ENCODE peak calls at places on chromosomes 3 and 15, in five cellular contexts. Q, G, K, V and U are unnamed samples.

GRCh38 chr3:129119365-129120100 is 2.1 kb downstream of the RAB43 start:
- DNase-seq in G (no peak), V (no peak), Q (no peak), K (no peak), U (no peak)

GRCh38 chr3:157445897-157446296 is 9.2 kb downstream of the PTX3 start:
- DNase-seq in K (peak), G (no peak), V (no peak), Q (no peak), U (no peak)

GRCh38 chr15:77818484-77819270 is 186.0 kb upstream of the LINGO1 start:
- DNase-seq in Q (no peak), K (no peak), G (no peak), V (no peak), U (no peak)

GRCh38 chr15:52378746-52379394 is 83.3 kb upstream of the MYO5C start:
- DNase-seq in V (no peak), G (no peak), Q (no peak), K (no peak), U (no peak)

GRCh38 chr15:72077950-72078349 is 40.0 kb downstream of the MYO9A start:
- DNase-seq in Q (no peak), V (no peak), K (no peak), G (no peak), U (no peak)

GRCh38 chr3:17140670-17141505 is 256.1 kb downstream of the PLCL2 start:
- DNase-seq in G (no peak), Q (no peak), V (no peak), K (no peak), U (no peak)

GRCh38 chr3:110562621-110563020 is 509.0 kb upstream of the NECTIN3 start:
- DNase-seq in G (no peak), Q (no peak), V (no peak), K (no peak), U (no peak)

GRCh38 chr3:130480736-130481135 is 36.2 kb upstream of the COL6A6 start:
- DNase-seq in G (no peak), K (peak), V (no peak), Q (no peak), U (no peak)

GRCh38 chr15:101000271-101000681 is 81.1 kb downstream of the LRRK1 start:
- DNase-seq in V (no peak), K (no peak), G (no peak), Q (no peak), U (no peak)

GRCh38 chr3:41652931-41653330 is 309.0 kb downstream of the ULK4 start:
- DNase-seq in G (no peak), V (no peak), Q (no peak), K (no peak), U (no peak)

GRCh38 chr3:15638193-15638890 is 36.8 kb downstream of the BTD start:
- DNase-seq in G (no peak), V (no peak), K (no peak), Q (no peak), U (no peak)

GRCh38 chr3:156860873-156861272 is 34.7 kb downstream of the LEKR1 start:
- DNase-seq in V (no peak), K (no peak), G (no peak), Q (no peak), U (no peak)

GRCh38 chr3:197183582-197183981 is 114.8 kb downstream of the DLG1 start:
- DNase-seq in V (no peak), Q (no peak), G (peak), K (no peak), U (no peak)

GRCh38 chr3:107392549-107393165 is 15.4 kb downstream of the CCDC54 start:
- DNase-seq in G (no peak), Q (no peak), V (no peak), K (no peak), U (no peak)

GRCh38 chr3:119062892-119063291 is 28.2 kb upstream of the IGSF11 start:
- DNase-seq in Q (no peak), G (no peak), K (no peak), V (no peak), U (no peak)

GRCh38 chr3:129317014-129317771 is 38.5 kb downstream of the HMCES start:
- DNase-seq in K (no peak), G (no peak), Q (no peak), V (no peak), U (no peak)

GRCh38 chr3:63230146-63230545 is 48.0 kb upstream of the SYNPR start:
- DNase-seq in Q (no peak), V (no peak), K (no peak), G (no peak), U (no peak)

GRCh38 chr3:24058940-24059705 is 114.0 kb downstream of the NR1D2 start:
- DNase-seq in Q (no peak), G (no peak), K (no peak), V (no peak), U (no peak)

GRCh38 chr3:114827495-114827894 is 319.6 kb downstream of the ZBTB20 start:
- DNase-seq in Q (no peak), V (peak), K (peak), G (peak), U (peak)

GRCh38 chr3:189121088-189121487 is 50.7 kb upstream of the TPRG1 start:
- DNase-seq in K (peak), Q (no peak), G (no peak), V (peak), U (no peak)

GRCh38 chr15:29805043-29805707 is 17.1 kb downstream of the TJP1 start:
- DNase-seq in Q (no peak), V (no peak), K (no peak), G (no peak), U (no peak)